ENCODE peak calls at places on chromosomes 12 and 14, in four cellular contexts. Y is K562, D is H1, A is HepG2. R is an unnamed sample.

GRCh38 chr12:108567388-108567787 is 5.0 kb downstream of the ISCU start:
- DNase-seq in Y (no peak), D (no peak), A (no peak), R (no peak)

GRCh38 chr12:81888341-81888740 is 129.2 kb upstream of the PPFIA2 start:
- DNase-seq in Y (no peak), D (no peak), A (no peak), R (no peak)

GRCh38 chr14:48936352-48936751 is 649.8 kb downstream of the RPS29 start:
- DNase-seq in Y (no peak), D (no peak), A (no peak), R (no peak)

GRCh38 chr14:55329999-55330710 is 58.9 kb downstream of the FBXO34 start:
- DNase-seq in Y (no peak), D (no peak), A (no peak), R (no peak)

GRCh38 chr14:86221755-86222154 is 691.8 kb downstream of the FLRT2 start:
- DNase-seq in Y (no peak), D (no peak), A (no peak), R (no peak)

GRCh38 chr12:4307593-4308333 is 13.2 kb upstream of the TIGAR start:
- DNase-seq in Y (peak), D (peak), A (peak), R (no peak)

GRCh38 chr12:24743891-24744793 is 204.8 kb downstream of the BCAT1 start:
- DNase-seq in Y (peak), D (no peak), A (no peak), R (no peak)

GRCh38 chr14:60722163-60722835 is 1.9 kb downstream of the SIX4 start:
- DNase-seq in Y (peak), D (peak), A (peak), R (peak)

GRCh38 chr14:100891051-100891450 is 12.5 kb downstream of the RTL1 start:
- DNase-seq in Y (no peak), D (no peak), A (no peak), R (no peak)

GRCh38 chr14:56324831-56325230 is 206.6 kb downstream of the PELI2 start:
- DNase-seq in Y (no peak), D (no peak), A (no peak), R (no peak)

GRCh38 chr12:54220092-54220557 is 31.3 kb upstream of the SMUG1 start:
- DNase-seq in Y (peak), D (peak), A (peak), R (no peak)

GRCh38 chr14:91378945-91379932 is 38.4 kb downstream of the CCDC88C start:
- DNase-seq in Y (no peak), D (no peak), A (peak), R (no peak)

GRCh38 chr14:34498684-34499412 is 36.8 kb upstream of the SPTSSA start:
- DNase-seq in Y (no peak), D (no peak), A (peak), R (no peak)

GRCh38 chr14:42513837-42514236 is 907.2 kb downstream of the LRFN5 start:
- DNase-seq in Y (no peak), D (no peak), A (no peak), R (no peak)

GRCh38 chr14:72559669-72560068 is 334.2 kb downstream of the DPF3 start:
- DNase-seq in Y (no peak), D (no peak), A (no peak), R (no peak)

GRCh38 chr14:100067971-100068959 is 3.0 kb downstream of the EVL start:
- DNase-seq in Y (peak), D (peak), A (no peak), R (no peak)

GRCh38 chr12:6851153-6851920 is at the start of gene CDCA3:
- DNase-seq in Y (peak), D (peak), A (peak), R (peak)
- TF ChIP-seq POLR2A in Y (peak), D (peak), A (peak), R (peak)

GRCh38 chr12:49777800-49778748 is 36.7 kb downstream of the TMBIM6 start:
- DNase-seq in Y (peak), D (peak), A (peak), R (no peak)
- TF ChIP-seq TAF1 in Y (no peak), D (no peak), A (no peak), R (no peak)

DNA sequence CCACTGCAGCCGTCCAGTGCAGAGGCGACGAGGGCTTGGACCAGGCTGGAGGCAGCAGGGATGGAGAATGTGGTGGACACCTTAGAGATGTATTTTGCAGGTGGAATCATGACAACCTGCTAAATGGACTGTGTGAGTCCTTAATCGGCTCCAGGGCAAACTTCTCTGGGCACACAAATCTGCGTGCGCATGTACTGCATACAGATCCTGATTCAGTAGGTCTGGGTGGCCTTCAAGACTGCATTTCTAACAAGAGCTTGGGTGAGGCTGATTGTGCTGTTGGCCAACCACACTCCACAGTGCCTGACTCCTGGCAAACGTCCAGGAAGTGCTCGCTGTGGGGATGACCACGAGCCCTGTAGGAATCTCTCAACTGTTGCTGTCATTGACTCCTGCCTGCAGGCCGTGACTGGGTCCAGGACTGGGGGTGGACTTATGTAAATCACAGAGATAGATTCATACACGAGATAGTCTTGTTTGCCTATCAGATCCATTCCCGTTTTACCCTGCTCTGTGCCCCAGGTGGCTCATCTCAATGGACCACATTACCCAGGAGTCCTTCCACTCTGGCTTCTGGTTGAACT is 27.2 kb downstream of the JDP2 start:
- DNase-seq in Y (peak), D (no peak), A (peak), R (no peak)
- TF ChIP-seq POLR2AphosphoS5 in Y (no peak), D (no peak), A (no peak), R (no peak)

GRCh38 chr14:45135659-45136314 is at the start of gene FANCM:
- DNase-seq in Y (peak), D (peak), A (peak), R (peak)
- TF ChIP-seq POLR2A in Y (peak), D (peak), A (peak), R (peak)

R was measured in GM12892.